ENCODE peak calls at places on chromosome 7, in five cellular contexts. One of them, this sample, is unnamed.

GRCh38 chr7:44159824-44160630 is 18.9 kb upstream of the MYL7 start:
- DNase-seq in AG04450: no peak
- DNase-seq in heart right ventricle: no peak
- DNase-seq in PC-3: no peak
- DNase-seq in IMR-90: no peak
- DNase-seq in this sample: no peak

GRCh38 chr7:43692582-43693373 is 36.5 kb downstream of the COA1 start:
- DNase-seq in AG04450: no peak
- DNase-seq in heart right ventricle: no peak
- DNase-seq in PC-3: peak; percentile 75
- DNase-seq in IMR-90: peak; percentile 35
- DNase-seq in this sample: no peak

GRCh38 chr7:54581511-54581910 is 39.3 kb downstream of the VSTM2A start:
- DNase-seq in AG04450: no peak
- DNase-seq in heart right ventricle: no peak
- DNase-seq in PC-3: peak; percentile 30
- DNase-seq in IMR-90: no peak
- DNase-seq in this sample: no peak

GRCh38 chr7:86558680-86559079 is 85.0 kb upstream of the GRM3 start:
- DNase-seq in AG04450: no peak
- DNase-seq in heart right ventricle: no peak
- DNase-seq in PC-3: no peak
- DNase-seq in IMR-90: no peak
- DNase-seq in this sample: no peak

GRCh38 chr7:13830604-13830915 is 158.9 kb downstream of the ETV1 start:
- DNase-seq in AG04450: no peak
- DNase-seq in heart right ventricle: no peak
- DNase-seq in PC-3: no peak
- DNase-seq in IMR-90: peak; percentile 36
- DNase-seq in this sample: no peak

GRCh38 chr7:113561446-113561845 is 357.4 kb downstream of the PPP1R3A start:
- DNase-seq in AG04450: peak; percentile 16
- DNase-seq in heart right ventricle: no peak
- DNase-seq in PC-3: no peak
- DNase-seq in IMR-90: peak; percentile 21
- DNase-seq in this sample: peak; percentile 59

GRCh38 chr7:34751725-34752643 is 94.0 kb downstream of the NPSR1 start:
- DNase-seq in AG04450: no peak
- DNase-seq in heart right ventricle: no peak
- DNase-seq in PC-3: no peak
- DNase-seq in IMR-90: no peak
- DNase-seq in this sample: no peak

GRCh38 chr7:155119801-155120382 is 49.8 kb downstream of the HTR5A start:
- DNase-seq in AG04450: no peak
- DNase-seq in heart right ventricle: no peak
- DNase-seq in PC-3: no peak
- DNase-seq in IMR-90: peak; percentile 7
- DNase-seq in this sample: peak; percentile 29

GRCh38 chr7:54111850-54112249 is 430.3 kb upstream of the VSTM2A start:
- DNase-seq in AG04450: no peak
- DNase-seq in heart right ventricle: no peak
- DNase-seq in PC-3: no peak
- DNase-seq in IMR-90: no peak
- DNase-seq in this sample: no peak

GRCh38 chr7:100914208-100914878 is 18.7 kb upstream of the ACHE start:
- DNase-seq in AG04450: no peak
- DNase-seq in heart right ventricle: no peak
- DNase-seq in PC-3: peak; percentile 17
- DNase-seq in IMR-90: no peak
- DNase-seq in this sample: no peak

DNA sequence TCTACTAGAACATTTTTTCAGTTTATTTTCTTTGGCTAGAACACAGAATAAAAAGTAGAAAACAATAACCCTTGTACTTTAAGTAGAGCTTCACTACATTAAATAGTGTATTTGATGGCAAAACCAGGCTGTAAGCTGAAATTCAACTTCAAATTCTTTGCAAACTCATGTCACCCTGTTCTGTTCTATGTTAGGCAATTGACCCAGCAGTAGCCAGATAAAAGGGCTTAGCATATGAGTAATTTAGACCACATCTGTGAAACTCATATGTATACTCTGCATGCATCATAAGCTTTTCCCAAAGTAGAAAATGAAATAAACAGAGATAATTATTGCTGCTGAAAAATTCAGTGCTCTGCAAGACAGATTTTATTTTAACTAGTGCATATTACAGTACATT is 150.2 kb downstream of the GNAI1 start:
- DNase-seq in AG04450: peak; percentile 70
- DNase-seq in heart right ventricle: no peak
- DNase-seq in PC-3: peak; percentile 29
- DNase-seq in IMR-90: peak; percentile 95
- DNase-seq in this sample: peak; percentile 75
- H3K27ac ChIP-seq in AG04450: no peak overlapping the region
- H3K27ac ChIP-seq in heart right ventricle: no peak overlapping the region
- H3K27ac ChIP-seq in PC-3: no peak overlapping the region
- H3K27ac ChIP-seq in IMR-90: no peak overlapping the region
- H3K27ac ChIP-seq in this sample: no peak overlapping the region

GRCh38 chr7:28615091-28615490 is 202.8 kb downstream of the CREB5 start:
- DNase-seq in AG04450: no peak
- DNase-seq in heart right ventricle: no peak
- DNase-seq in PC-3: peak; percentile 23
- DNase-seq in IMR-90: no peak
- DNase-seq in this sample: no peak
- TF ChIP-seq CTCF in AG04450: no peak
- TF ChIP-seq CTCF in heart right ventricle: peak; percentile 21
- TF ChIP-seq CTCF in PC-3: peak; percentile 47
- TF ChIP-seq CTCF in IMR-90: peak; percentile 4
- TF ChIP-seq CTCF in this sample: peak; percentile 52

GRCh38 chr7:158368449-158368848 is 219.2 kb downstream of the PTPRN2 start:
- DNase-seq in AG04450: no peak
- DNase-seq in heart right ventricle: no peak
- DNase-seq in PC-3: no peak
- DNase-seq in IMR-90: no peak
- DNase-seq in this sample: no peak

GRCh38 chr7:158366916-158367633 is 220.5 kb downstream of the PTPRN2 start:
- DNase-seq in AG04450: no peak
- DNase-seq in heart right ventricle: no peak
- DNase-seq in PC-3: no peak
- DNase-seq in IMR-90: no peak
- DNase-seq in this sample: no peak

GRCh38 chr7:158369290-158369689 is 218.3 kb downstream of the PTPRN2 start:
- DNase-seq in AG04450: no peak
- DNase-seq in heart right ventricle: no peak
- DNase-seq in PC-3: no peak
- DNase-seq in IMR-90: no peak
- DNase-seq in this sample: no peak

GRCh38 chr7:158366346-158366745 is 221.3 kb downstream of the PTPRN2 start:
- DNase-seq in AG04450: no peak
- DNase-seq in heart right ventricle: no peak
- DNase-seq in PC-3: no peak
- DNase-seq in IMR-90: no peak
- DNase-seq in this sample: no peak

DNA sequence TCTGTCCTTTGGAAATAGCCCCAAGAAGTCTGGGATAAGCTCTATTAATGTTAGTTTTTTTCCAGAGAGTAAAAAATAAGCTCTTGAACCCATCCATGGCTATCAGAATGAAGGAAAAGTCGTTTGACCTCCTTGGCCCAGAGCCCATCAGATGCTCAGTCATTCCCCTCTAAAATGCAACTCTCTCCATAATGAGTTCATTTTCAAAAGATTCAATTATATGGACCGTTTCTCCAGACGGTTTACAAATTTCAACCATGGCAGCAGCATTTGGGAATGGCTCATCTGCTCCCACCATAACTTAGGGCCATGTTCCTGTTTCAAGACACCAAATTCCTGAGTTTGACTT is 220.0 kb downstream of the PTPRN2 start:
- DNase-seq in AG04450: no peak
- DNase-seq in heart right ventricle: no peak
- DNase-seq in PC-3: no peak
- DNase-seq in IMR-90: no peak
- DNase-seq in this sample: no peak
- H3K27me3 ChIP-seq in AG04450: no peaks in the 10 kb centered on the region
- H3K27me3 ChIP-seq in heart right ventricle: peaks cover 8% of the 10 kb centered on the region
- H3K27me3 ChIP-seq in PC-3: peaks cover 26% of the 10 kb centered on the region
- H3K27me3 ChIP-seq in IMR-90: no peaks in the 10 kb centered on the region
- H3K27me3 ChIP-seq in this sample: no peaks in the 10 kb centered on the region

DNA sequence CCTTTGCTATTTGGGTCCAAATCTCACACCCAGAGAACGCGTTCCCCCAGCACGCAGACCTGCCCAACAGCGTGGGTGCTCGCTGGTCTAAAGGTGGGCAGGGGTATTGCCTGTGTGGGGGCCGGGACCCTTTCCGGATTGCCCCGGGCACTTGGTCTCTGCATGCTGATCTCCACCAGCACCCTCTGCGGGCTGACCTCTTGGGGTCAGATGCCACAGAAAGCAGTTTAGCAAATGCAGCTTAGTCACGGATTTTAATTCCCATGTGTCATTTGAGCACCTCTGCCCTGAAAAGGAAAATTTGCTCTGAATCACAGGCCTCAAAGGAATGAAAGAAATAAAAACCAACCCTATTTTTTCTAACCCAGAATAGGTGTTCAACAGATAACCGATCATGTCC is 46.7 kb downstream of the PKD1L1 start:
- DNase-seq in AG04450: no peak
- DNase-seq in heart right ventricle: no peak
- DNase-seq in PC-3: peak; percentile 62
- DNase-seq in IMR-90: peak; percentile 19
- DNase-seq in this sample: peak; percentile 50
- H3K27ac ChIP-seq in AG04450: no peak overlapping the region
- H3K27ac ChIP-seq in heart right ventricle: no peak overlapping the region
- H3K27ac ChIP-seq in PC-3: no peak overlapping the region
- H3K27ac ChIP-seq in IMR-90: no peak overlapping the region
- H3K27ac ChIP-seq in this sample: no peak overlapping the region

GRCh38 chr7:22676385-22676784 is 50.6 kb upstream of the IL6 start:
- DNase-seq in AG04450: no peak
- DNase-seq in heart right ventricle: no peak
- DNase-seq in PC-3: no peak
- DNase-seq in IMR-90: no peak
- DNase-seq in this sample: no peak
- TF ChIP-seq CTCF in AG04450: no peak
- TF ChIP-seq CTCF in heart right ventricle: no peak
- TF ChIP-seq CTCF in PC-3: no peak
- TF ChIP-seq CTCF in IMR-90: no peak
- TF ChIP-seq CTCF in this sample: no peak

DNA sequence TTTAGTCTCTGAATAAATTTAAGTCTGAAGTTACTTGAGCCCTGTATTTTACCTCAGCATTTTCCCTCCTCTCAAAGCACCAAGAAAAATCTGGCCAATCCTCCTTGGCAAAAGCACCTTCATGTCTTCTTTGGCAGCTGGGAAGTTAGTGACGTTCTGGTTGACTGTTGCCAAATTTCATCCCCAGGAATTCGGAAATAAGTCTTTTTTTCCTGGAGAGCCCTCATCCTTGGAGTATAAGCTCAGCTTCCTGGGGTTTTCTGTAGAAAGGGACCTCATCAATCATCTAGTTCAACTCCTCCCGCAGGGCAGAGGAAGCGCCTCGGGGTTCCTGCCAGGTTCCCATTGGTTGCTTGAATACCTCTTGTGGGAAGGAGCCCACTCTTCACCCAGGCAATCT is 377.6 kb downstream of the PHTF2 start:
- DNase-seq in AG04450: no peak
- DNase-seq in heart right ventricle: no peak
- DNase-seq in PC-3: no peak
- DNase-seq in IMR-90: peak; percentile 41
- DNase-seq in this sample: no peak
- H3K27me3 ChIP-seq in AG04450: no peaks in the 10 kb centered on the region
- H3K27me3 ChIP-seq in heart right ventricle: no peaks in the 10 kb centered on the region
- H3K27me3 ChIP-seq in PC-3: peaks cover 66% of the 10 kb centered on the region
- H3K27me3 ChIP-seq in IMR-90: no peaks in the 10 kb centered on the region
- H3K27me3 ChIP-seq in this sample: no peaks in the 10 kb centered on the region

DNA sequence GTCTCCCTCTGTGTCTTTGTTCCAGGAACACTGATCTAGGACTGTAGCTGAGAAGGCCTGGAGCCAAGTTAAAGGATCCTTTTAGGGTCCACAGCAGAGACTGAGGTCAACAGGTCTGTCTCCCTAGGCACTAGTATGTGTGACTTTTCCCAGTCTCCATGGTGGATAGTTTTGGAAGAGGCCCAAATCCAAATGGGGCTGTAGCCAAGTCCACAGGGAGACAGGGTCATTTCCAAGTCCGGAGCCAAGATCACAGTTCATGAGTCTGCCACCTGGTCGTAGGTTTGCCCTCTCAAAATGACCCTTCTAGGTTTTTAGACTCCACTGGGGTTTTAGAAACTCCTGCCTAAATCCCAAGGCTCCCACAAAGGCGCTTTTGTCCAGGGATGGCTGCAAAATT is 16.8 kb downstream of the ZNF277 start:
- DNase-seq in AG04450: no peak
- DNase-seq in heart right ventricle: no peak
- DNase-seq in PC-3: no peak
- DNase-seq in IMR-90: no peak
- DNase-seq in this sample: no peak
- H3K27ac ChIP-seq in AG04450: no peak overlapping the region
- H3K27ac ChIP-seq in heart right ventricle: no peak overlapping the region
- H3K27ac ChIP-seq in PC-3: no peak overlapping the region
- H3K27ac ChIP-seq in IMR-90: no peak overlapping the region
- H3K27ac ChIP-seq in this sample: no peak overlapping the region

GRCh38 chr7:151505433-151505832 is 14.3 kb downstream of the RHEB start:
- DNase-seq in AG04450: no peak
- DNase-seq in heart right ventricle: no peak
- DNase-seq in PC-3: peak; percentile 27
- DNase-seq in IMR-90: no peak
- DNase-seq in this sample: no peak

GRCh38 chr7:151505836-151506468 is 13.7 kb downstream of the RHEB start:
- DNase-seq in AG04450: no peak
- DNase-seq in heart right ventricle: no peak
- DNase-seq in PC-3: no peak
- DNase-seq in IMR-90: no peak
- DNase-seq in this sample: no peak

GRCh38 chr7:151504715-151505326 is 14.9 kb downstream of the RHEB start:
- DNase-seq in AG04450: no peak
- DNase-seq in heart right ventricle: no peak
- DNase-seq in PC-3: no peak
- DNase-seq in IMR-90: no peak
- DNase-seq in this sample: no peak

GRCh38 chr7:151507806-151508205 is 11.9 kb downstream of the RHEB start:
- DNase-seq in AG04450: no peak
- DNase-seq in heart right ventricle: no peak
- DNase-seq in PC-3: no peak
- DNase-seq in IMR-90: no peak
- DNase-seq in this sample: no peak

DNA sequence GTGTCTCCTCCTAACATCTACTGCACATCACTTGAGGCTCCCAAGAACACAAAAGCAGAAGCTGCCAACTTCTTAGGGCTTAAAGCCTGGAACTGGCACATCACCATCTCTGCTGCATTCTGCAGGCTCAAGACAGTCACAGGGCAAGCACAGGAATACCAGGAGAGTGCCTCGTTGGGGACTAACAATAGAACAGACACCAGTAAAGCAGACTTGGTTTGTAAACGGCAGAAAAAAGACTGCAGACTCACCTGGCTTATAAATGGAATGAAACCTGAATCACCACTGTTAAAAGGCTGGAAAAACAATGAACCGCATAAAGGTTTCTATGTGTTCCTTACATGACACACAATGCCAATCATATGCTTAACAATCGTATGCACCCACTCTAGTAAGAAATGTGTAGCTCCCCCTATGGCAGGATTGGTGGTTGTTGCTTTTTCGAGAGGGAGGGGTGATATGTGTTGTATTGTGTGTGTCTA is 12.8 kb downstream of the RHEB start:
- DNase-seq in AG04450: no peak
- DNase-seq in heart right ventricle: no peak
- DNase-seq in PC-3: peak; percentile 54
- DNase-seq in IMR-90: no peak
- DNase-seq in this sample: no peak
- TF ChIP-seq CTCF in AG04450: no peak
- TF ChIP-seq CTCF in heart right ventricle: no peak
- TF ChIP-seq CTCF in PC-3: peak; percentile 54
- TF ChIP-seq CTCF in IMR-90: no peak
- TF ChIP-seq CTCF in this sample: peak; percentile 23

GRCh38 chr7:45919231-45919825 is 1.7 kb downstream of the IGFBP3 start:
- DNase-seq in AG04450: no peak
- DNase-seq in heart right ventricle: no peak
- DNase-seq in PC-3: no peak
- DNase-seq in IMR-90: no peak
- DNase-seq in this sample: no peak
- H3K27me3 ChIP-seq in AG04450: no peaks in the 10 kb centered on the region
- H3K27me3 ChIP-seq in heart right ventricle: peaks cover 14% of the 10 kb centered on the region
- H3K27me3 ChIP-seq in PC-3: no peaks in the 10 kb centered on the region
- H3K27me3 ChIP-seq in IMR-90: no peaks in the 10 kb centered on the region
- H3K27me3 ChIP-seq in this sample: no peaks in the 10 kb centered on the region

This sample was measured in brain microvascular endothelial cell.